ENCODE peak calls at places on chromosomes 7 and 10, in six cellular contexts. O is right lobe of liver, I is GM12865, F is lower leg skin, H is HFF-Myc, W is AG10803. Q is an unnamed sample.

GRCh38 chr7:98396768-98397167 is 4.1 kb downstream of the BAIAP2L1 start:
- DNase-seq in F (no peak), O (no peak), H (no peak), W (no peak), I (no peak), Q (no peak)

GRCh38 chr10:35875281-35875680 is 233.2 kb upstream of the FZD8 start:
- DNase-seq in H (no peak), F (no peak), W (peak; percentile 62), I (no peak), O (no peak), Q (no peak)

GRCh38 chr7:74657692-74658170 is at the start of gene GTF2I:
- DNase-seq in F (no peak), I (no peak), O (no peak), W (no peak), H (no peak), Q (no peak)

GRCh38 chr7:137944168-137944567 is 57.7 kb downstream of the CREB3L2 start:
- DNase-seq in W (peak; percentile 63), I (no peak), F (no peak), H (no peak), O (no peak), Q (peak; percentile 58)

GRCh38 chr10:126124923-126125322 is 228.6 kb downstream of the FANK1 start:
- DNase-seq in H (no peak), I (no peak), O (no peak), F (no peak), W (peak; percentile 52), Q (no peak)

GRCh38 chr7:150369740-150370501 is 1.3 kb downstream of the REPIN1 start:
- DNase-seq in F (no peak), H (no peak), O (no peak), W (no peak), I (no peak), Q (no peak)

GRCh38 chr10:6083523-6084475 is 5.0 kb upstream of the RBM17 start:
- DNase-seq in I (no peak), O (no peak), F (no peak), H (no peak), W (peak; percentile 46), Q (peak; percentile 33)

GRCh38 chr10:94439275-94439861 is 37.0 kb downstream of the TBC1D12 start:
- DNase-seq in W (peak; percentile 34), H (no peak), F (peak; percentile 23), I (peak; percentile 18), O (peak; percentile 51), Q (peak; percentile 35)

GRCh38 chr10:31830887-31831286 is 97.7 kb downstream of the ARHGAP12 start:
- DNase-seq in H (no peak), I (no peak), O (no peak), F (no peak), W (peak; percentile 68), Q (peak; percentile 33)

GRCh38 chr7:12550956-12551355 is 19.6 kb upstream of the SCIN start:
- DNase-seq in F (no peak), I (no peak), O (no peak), W (peak; percentile 44), H (no peak), Q (no peak)

GRCh38 chr7:112873831-112874553 is 83.8 kb upstream of the TMEM168 start:
- DNase-seq in F (no peak), I (peak; percentile 18), W (no peak), H (no peak), O (no peak), Q (no peak)

GRCh38 chr10:69332278-69333010 is 54.1 kb downstream of the HK1 start:
- DNase-seq in W (peak; percentile 33), F (no peak), H (no peak), I (no peak), O (no peak), Q (peak; percentile 54)

GRCh38 chr10:82968533-82968932 is 1093.5 kb downstream of the NRG3 start:
- DNase-seq in F (no peak), H (no peak), I (no peak), O (no peak), W (no peak), Q (no peak)

GRCh38 chr10:100766693-100767427 is 21.5 kb downstream of the PAX2 start:
- DNase-seq in H (no peak), O (no peak), I (no peak), F (no peak), W (no peak), Q (no peak)

GRCh38 chr10:132662186-132662920 is 123.6 kb downstream of the NKX6-2 start:
- DNase-seq in I (no peak), H (no peak), F (no peak), O (no peak), W (no peak), Q (no peak)

GRCh38 chr7:26863504-26864308 is 684 bp downstream of the SKAP2 start:
- DNase-seq in I (peak; percentile 69), H (no peak), F (no peak), O (no peak), W (peak; percentile 53), Q (peak; percentile 54)

GRCh38 chr7:87156709-87157108 is 4.5 kb downstream of the DMTF1 start:
- DNase-seq in W (no peak), F (no peak), H (no peak), I (no peak), O (no peak), Q (peak; percentile 6)
- H3K4me3 ChIP-seq in W (no peak overlapping the region), F (no peak overlapping the region), H (no peak overlapping the region), I (peak overlapping the region; percentile 85), O (no peak overlapping the region), Q (no peak overlapping the region)

DNA sequence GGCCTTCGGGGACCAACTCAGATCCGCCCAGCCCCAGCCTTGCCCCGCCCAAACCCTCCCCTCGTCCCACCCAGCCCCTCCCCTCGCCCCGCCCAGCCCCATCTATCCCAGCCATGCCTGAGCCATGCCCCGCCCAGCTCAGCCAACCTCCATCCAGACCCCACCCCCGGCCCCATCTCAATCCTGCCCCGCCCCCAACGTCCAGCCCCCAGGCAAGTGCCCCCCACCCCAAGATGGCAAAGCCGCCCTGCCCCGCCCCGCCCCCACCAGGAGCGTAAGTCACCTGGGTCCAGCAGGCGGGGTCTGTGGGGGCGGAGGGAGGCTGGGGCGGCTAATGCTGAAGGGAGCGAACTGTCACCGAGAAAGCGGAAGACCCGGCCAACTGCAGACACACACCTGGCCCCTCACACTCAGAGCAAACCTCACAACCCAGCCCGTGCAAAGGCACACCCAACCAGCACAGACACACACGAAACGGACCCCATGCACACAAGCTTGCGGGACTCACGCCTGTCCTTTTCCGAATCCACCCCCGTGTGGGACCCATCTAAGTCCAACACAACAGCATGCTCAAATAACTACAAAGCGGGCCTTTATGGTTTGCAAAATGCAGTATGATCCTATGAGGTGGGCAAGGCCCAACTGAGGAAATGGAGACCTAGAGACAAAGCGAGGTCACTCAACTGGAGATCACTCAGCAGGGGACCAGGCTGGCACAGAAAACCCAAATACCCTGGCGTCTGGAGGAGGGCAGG is 11.5 kb upstream of the OGA start:
- DNase-seq in W (no peak), F (no peak), I (peak; percentile 74), O (peak; percentile 53), H (no peak), Q (peak; percentile 25)
- TF ChIP-seq CTCF in W (no peak), F (no peak), I (no peak), O (no peak), H (no peak), Q (no peak)

GRCh38 chr10:97358781-97359180 is 24.3 kb upstream of the FRAT2 start:
- DNase-seq in O (no peak), F (no peak), I (no peak), W (no peak), H (no peak), Q (no peak)
- H3K4me3 ChIP-seq in O (no peak overlapping the region), F (no peak overlapping the region), I (no peak overlapping the region), W (no peak overlapping the region), H (no peak overlapping the region), Q (no peak overlapping the region)

DNA sequence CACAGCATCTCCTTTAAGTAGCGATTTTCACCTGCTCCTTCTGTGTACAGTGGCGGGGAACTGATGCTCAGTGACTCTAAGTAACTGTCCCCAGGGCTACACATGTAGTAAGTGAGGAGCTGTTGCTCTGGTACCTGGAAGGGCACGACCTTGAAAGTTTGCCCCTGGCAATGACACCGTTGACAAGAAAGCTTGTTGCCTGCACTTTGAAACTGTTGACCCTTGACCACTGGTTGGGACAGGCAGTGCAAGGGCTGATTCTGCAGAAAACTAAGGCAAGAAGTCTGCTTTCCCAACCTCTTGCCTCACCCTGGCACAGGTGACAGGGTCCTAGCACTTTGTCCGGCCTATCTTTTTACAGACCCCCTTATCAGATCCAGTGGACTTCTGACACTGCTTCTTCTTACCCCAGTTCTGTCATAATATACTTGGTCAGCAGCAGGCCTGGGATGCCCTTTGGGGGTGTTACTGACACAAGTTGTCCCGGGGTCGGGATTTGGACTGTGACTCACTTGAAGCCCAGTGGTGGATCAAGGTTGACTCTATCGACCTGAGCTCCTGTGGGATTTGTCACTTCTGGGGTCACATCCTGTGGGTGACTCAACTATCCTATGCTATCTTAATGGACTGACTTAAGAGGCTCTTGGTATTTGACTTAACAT is 5.8 kb downstream of the ACSL5 start:
- DNase-seq in W (no peak), F (no peak), O (peak; percentile 86), I (no peak), H (no peak), Q (peak; percentile 65)
- TF ChIP-seq CTCF in W (no peak), F (no peak), O (no peak), I (no peak), H (no peak), Q (no peak)

GRCh38 chr10:110336111-110336721 is 31.5 kb upstream of the SMNDC1 start:
- DNase-seq in W (peak; percentile 99), I (no peak), F (no peak), O (no peak), H (peak; percentile 91), Q (peak; percentile 99)

GRCh38 chr10:110334061-110334656 is 29.4 kb upstream of the SMNDC1 start:
- DNase-seq in W (no peak), I (no peak), H (no peak), O (no peak), F (no peak), Q (no peak)

GRCh38 chr10:110337401-110337800 is 32.7 kb upstream of the SMNDC1 start:
- DNase-seq in H (no peak), W (no peak), F (no peak), I (no peak), O (no peak), Q (peak; percentile 61)

GRCh38 chr10:110337906-110338305 is 33.2 kb upstream of the SMNDC1 start:
- DNase-seq in I (no peak), O (no peak), F (no peak), H (no peak), W (peak; percentile 48), Q (peak; percentile 86)

DNA sequence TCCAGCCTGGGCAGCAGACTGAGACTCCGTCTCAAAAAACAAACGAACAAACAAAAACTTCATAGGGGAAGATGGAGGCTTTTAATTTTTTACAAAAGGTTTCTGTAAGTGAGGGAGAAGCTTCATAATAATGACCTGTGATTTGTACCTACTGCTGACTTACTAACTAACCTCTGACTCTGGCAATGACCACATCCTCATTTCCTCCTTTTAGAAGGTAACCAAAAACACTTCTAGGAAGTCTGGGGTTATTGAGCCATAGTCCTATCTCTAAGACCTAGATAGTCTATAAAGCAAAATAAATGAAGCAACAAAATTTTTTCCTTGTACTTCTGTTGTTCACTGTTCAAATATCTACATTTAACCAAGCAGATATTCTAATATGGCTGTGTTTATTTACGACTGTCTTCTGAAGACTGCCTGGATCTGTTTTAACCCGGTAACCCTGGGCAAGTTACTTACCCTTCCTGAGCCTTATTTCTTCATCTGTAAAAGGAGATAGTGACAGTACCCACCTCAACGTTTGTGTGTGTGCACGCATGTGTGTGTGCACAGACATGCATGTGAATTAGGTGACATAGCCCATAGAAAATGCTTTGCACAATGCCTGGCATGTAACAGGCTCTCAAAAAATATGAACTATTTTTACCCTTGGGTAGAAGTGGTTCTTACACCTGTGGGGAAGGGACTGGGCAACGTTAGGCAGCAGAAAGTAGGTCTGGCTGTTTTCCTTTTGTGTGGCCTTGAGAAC is 30.8 kb upstream of the SMNDC1 start:
- DNase-seq in O (no peak), W (peak; percentile 27), H (no peak), I (no peak), F (no peak), Q (no peak)
- H3K4me3 ChIP-seq in O (no peak overlapping the region), W (peak overlapping the region; percentile 19), H (no peak overlapping the region), I (no peak overlapping the region), F (no peak overlapping the region), Q (no peak overlapping the region)

Q was measured in fibroblast of mammary gland.